ENCODE peak calls at places on chromosome 12, in ten cellular contexts. A is mesenchymal stem cell; Z is adrenal gland; H is CD8-positive, alpha-beta T cell; R is endodermal cell; V is suprapubic skin; I is A549; G is body of pancreas; W is transverse colon; Q is sigmoid colon. D is an unnamed sample. For H3K4me1, the result is how much of the 10 kb centered on the place peaks cover.

GRCh38 chr12:46944104-46944503 is 118.3 kb upstream of the SLC38A4 start:
- DNase-seq in W (no peak), H (no peak), Z (peak), I (peak), R (no peak), G (peak), A (peak), Q (no peak), V (no peak), D (no peak)

GRCh38 chr12:124236651-124237050 is 58.2 kb upstream of the RFLNA start:
- DNase-seq in Z (no peak), H (no peak), I (no peak), W (peak), A (peak), G (no peak), V (no peak), Q (no peak), R (no peak), D (no peak)

GRCh38 chr12:53061404-53062010 is 11.6 kb downstream of the TNS2 start:
- DNase-seq in V (no peak), Q (peak), W (peak), G (peak), I (peak), R (peak), Z (peak), A (no peak), H (no peak), D (no peak)

GRCh38 chr12:47022296-47022695 is 57.1 kb upstream of the PCED1B start:
- DNase-seq in H (no peak), Z (no peak), W (no peak), R (no peak), V (no peak), Q (no peak), A (peak), I (no peak), G (no peak), D (no peak)

GRCh38 chr12:49903351-49903699 is 375 bp downstream of the FAIM2 start:
- DNase-seq in A (no peak), H (no peak), Q (peak), G (no peak), V (no peak), R (no peak), I (no peak), W (no peak), Z (no peak), D (peak)

GRCh38 chr12:28222081-28222700 is 31.9 kb downstream of the CCDC91 start:
- DNase-seq in Q (no peak), R (no peak), A (no peak), H (peak), I (no peak), W (no peak), G (no peak), V (no peak), Z (no peak), D (no peak)

GRCh38 chr12:65631621-65632111 is 192.6 kb upstream of the HMGA2 start:
- DNase-seq in A (peak), I (peak), W (no peak), R (no peak), V (peak), Z (no peak), H (no peak), G (no peak), Q (no peak), D (peak)

GRCh38 chr12:53380104-53380796 is at the start of gene SP1:
- DNase-seq in H (peak), I (peak), R (peak), Z (peak), W (peak), V (peak), Q (peak), G (peak), A (peak), D (peak)

GRCh38 chr12:53070901-53071492 is 8.2 kb downstream of the SPRYD3 start:
- DNase-seq in Q (peak), I (no peak), A (no peak), Z (no peak), R (peak), G (no peak), W (no peak), H (no peak), V (no peak), D (no peak)

GRCh38 chr12:96981053-96981452 is 74.0 kb downstream of the NEDD1 start:
- DNase-seq in Z (peak), I (peak), Q (no peak), H (no peak), R (no peak), G (no peak), W (no peak), A (peak), V (no peak), D (no peak)

GRCh38 chr12:57755454-57756372 is 810 bp downstream of the MARCHF9 start:
- DNase-seq in Z (peak), R (peak), W (peak), H (no peak), V (peak), A (no peak), G (peak), I (no peak), Q (peak), D (no peak)

GRCh38 chr12:58171914-58172313 is 230.5 kb downstream of the ATP23 start:
- DNase-seq in W (peak), V (no peak), I (no peak), Z (peak), A (no peak), G (peak), Q (no peak), H (no peak), R (no peak), D (no peak)

GRCh38 chr12:110345176-110345651 is 58.3 kb downstream of the ANAPC7 start:
- DNase-seq in I (no peak), H (no peak), W (peak), A (no peak), Z (no peak), Q (no peak), V (peak), G (no peak), R (peak), D (no peak)

GRCh38 chr12:13027032-13027431 is 17.1 kb upstream of the FAM234B start:
- DNase-seq in Q (no peak), I (no peak), W (no peak), R (no peak), Z (no peak), A (no peak), V (no peak), H (no peak), G (no peak), D (no peak)

GRCh38 chr12:132583736-132584135 is 26.6 kb downstream of the LRCOL1 start:
- DNase-seq in G (no peak), W (no peak), Z (no peak), I (no peak), H (no peak), V (no peak), Q (no peak), A (no peak), R (peak), D (no peak)

GRCh38 chr12:30640392-30640791 is 55.3 kb downstream of the IPO8 start:
- DNase-seq in Z (no peak), V (no peak), W (no peak), A (no peak), H (no peak), G (no peak), Q (no peak), I (no peak), R (no peak), D (no peak)

GRCh38 chr12:39186744-39187143 is 256.2 kb downstream of the KIF21A start:
- DNase-seq in Q (no peak), G (no peak), R (no peak), H (no peak), W (no peak), A (no peak), Z (no peak), V (no peak), I (no peak), D (no peak)

DNA sequence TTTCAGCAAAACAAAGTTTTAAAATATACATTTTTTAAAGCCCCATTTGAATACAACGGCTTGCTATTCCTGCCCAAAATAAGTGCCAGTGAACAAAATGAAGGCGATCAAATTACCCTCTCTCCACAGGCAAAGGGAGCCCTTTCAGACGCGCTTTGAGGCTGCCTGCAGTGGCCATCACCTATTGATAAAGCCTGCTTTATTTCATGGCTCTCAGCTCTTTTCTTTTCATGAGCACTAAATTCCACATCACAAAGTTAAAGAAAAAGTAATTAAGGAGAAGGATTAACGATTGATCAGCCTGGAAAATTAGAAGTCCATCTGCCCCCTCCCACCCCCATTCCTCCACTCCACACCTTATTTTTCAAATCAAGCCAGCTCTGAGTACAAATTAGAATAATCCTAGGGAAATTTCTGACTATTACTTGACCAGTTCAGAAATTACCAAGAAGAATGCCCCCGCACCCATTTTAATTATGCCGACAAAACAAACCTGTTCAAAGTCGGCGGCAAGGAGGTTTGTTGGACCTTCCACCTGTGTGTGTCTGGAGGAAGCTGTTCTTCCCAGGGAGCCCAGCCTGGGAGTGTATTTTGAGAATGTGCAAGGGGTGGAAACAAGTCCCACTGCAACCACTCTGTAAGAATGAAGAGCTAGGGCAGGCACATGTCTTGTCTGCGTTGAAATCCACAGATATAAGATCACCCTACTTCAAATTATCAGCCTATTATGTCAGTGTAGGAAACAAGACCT is 64.2 kb upstream of the RIC8B start:
- DNase-seq in W (no peak), A (no peak), H (no peak), Z (no peak), I (no peak), G (no peak), V (no peak), R (peak), Q (no peak), D (no peak)
- H3K27ac ChIP-seq in W (no peak), A (no peak), H (no peak), Z (no peak), I (no peak), G (no peak), V (no peak), R (no peak), Q (no peak), D (no peak)

GRCh38 chr12:4828176-4828575 is 81.5 kb upstream of the KCNA1 start:
- DNase-seq in A (no peak), Z (no peak), W (no peak), H (no peak), V (no peak), Q (no peak), I (no peak), G (no peak), R (no peak), D (no peak)
- H3K4me3 ChIP-seq in A (no peak), Z (no peak), W (no peak), H (no peak), V (no peak), Q (no peak), I (no peak), G (no peak), R (no peak), D (no peak)

GRCh38 chr12:130601327-130601726 is 114.8 kb downstream of the RIMBP2 start:
- DNase-seq in R (peak), I (no peak), H (no peak), A (no peak), G (no peak), V (no peak), Z (no peak), Q (no peak), W (no peak), D (no peak)
- H3K4me1 ChIP-seq in R (under half), I (under half), H (under half), A (under half), G (under half), V (under half), Z (under half), Q (under half), W (under half), D (under half)

DNA sequence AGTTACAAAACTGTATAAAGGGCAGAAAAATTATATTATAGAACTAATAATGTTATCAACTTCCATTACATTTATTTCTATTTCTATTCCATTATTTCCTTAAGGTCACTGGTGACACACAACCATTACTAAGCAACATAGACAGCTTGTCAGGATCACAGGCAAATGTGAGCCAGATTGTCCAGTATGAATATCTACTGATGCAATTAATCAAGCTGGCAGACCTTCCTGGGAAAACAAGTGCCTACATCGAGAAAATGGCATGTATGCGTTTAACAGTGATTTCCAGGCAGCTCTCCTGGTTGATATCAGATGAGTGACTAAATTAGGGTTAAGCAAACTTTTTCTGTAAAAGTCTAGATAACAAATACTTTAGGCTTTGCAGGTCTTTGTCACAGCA is 36.9 kb upstream of the TSPAN8 start:
- DNase-seq in V (no peak), Q (no peak), H (no peak), I (no peak), R (no peak), Z (peak), A (no peak), W (no peak), G (no peak), D (no peak)
- H3K27ac ChIP-seq in V (no peak), Q (no peak), H (no peak), I (no peak), R (no peak), Z (no peak), A (no peak), W (no peak), G (no peak), D (no peak)

GRCh38 chr12:130484221-130484620 is 146.5 kb downstream of the PIWIL1 start:
- DNase-seq in W (no peak), A (no peak), R (no peak), G (no peak), V (no peak), I (no peak), H (no peak), Z (no peak), Q (no peak), D (no peak)
- H3K4me3 ChIP-seq in W (no peak), A (no peak), R (no peak), G (no peak), V (no peak), I (no peak), H (no peak), Z (no peak), Q (no peak), D (no peak)

GRCh38 chr12:106128526-106129430 is 10.0 kb downstream of the NUAK1 start:
- DNase-seq in R (peak), Z (no peak), H (no peak), I (no peak), A (no peak), G (no peak), W (no peak), V (no peak), Q (no peak), D (no peak)
- H3K4me1 ChIP-seq in R (under half), Z (under half), H (under half), I (half or more), A (under half), G (under half), W (under half), V (half or more), Q (under half), D (under half)

DNA sequence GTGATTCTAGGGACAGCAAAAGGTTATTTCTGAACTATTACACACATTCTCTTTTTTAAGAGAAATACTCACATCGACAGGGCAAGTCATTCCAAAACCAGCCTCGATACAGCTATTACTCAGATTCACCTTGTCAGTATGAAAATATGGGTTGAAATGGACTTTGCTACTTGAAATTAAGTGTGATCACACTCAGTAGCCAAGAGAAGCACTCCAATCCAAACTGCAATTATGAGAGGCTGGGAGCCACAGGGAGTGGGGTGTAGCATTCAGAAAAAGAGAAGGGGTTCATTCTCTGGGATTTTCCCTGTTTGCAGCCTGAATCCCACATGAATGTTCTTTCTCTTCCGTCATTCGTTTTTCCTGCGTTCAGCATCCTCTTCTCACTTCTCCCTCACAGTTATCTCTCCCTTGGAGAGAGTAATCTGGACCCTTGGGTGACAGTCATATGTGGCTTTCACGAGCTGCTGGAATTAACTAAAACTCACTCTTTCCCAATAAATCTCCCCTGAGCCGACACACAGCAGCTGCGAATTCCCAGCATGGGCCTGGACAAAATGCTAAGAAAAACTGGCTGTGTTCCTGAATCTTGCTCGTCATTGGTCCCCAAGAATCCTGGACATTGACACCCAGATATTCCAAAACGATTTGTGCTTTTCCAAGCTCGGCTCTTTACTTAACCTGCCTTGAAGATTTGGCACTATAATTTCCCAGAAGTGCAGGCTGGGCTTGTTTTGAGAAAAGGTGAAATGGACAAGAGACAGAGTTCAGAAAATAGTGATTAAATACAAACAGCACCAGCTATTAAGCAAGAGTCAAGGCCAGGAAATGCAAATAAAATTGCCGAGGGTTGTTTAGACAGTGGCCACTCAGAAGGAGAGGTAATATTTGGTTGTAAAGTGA is 199.5 kb upstream of the PLEKHG7 start:
- DNase-seq in R (no peak), I (no peak), G (peak), V (no peak), W (no peak), Z (peak), A (peak), H (no peak), Q (peak), D (no peak)
- H3K27ac ChIP-seq in R (no peak), I (peak), G (peak), V (peak), W (peak), Z (peak), A (no peak), H (no peak), Q (peak), D (no peak)